ENCODE peak calls at places on chromosomes 16 and 17, in seven cellular contexts. C is neuronal stem cell, V is IMR-90, N is mesendoderm, E is H1, Y is mesenchymal stem cell, F is trophoblast cell. U is an unnamed sample.

GRCh38 chr17:57948555-57949420 is 6.4 kb downstream of the CUEDC1 start:
- DNase-seq in C (no peak), V (peak), N (peak), E (no peak), Y (peak), F (peak), U (no peak)

GRCh38 chr17:19991252-19991885 is 13.7 kb upstream of the AKAP10 start:
- DNase-seq in C (no peak), V (no peak), N (no peak), E (no peak), Y (no peak), F (no peak), U (no peak)

GRCh38 chr16:27097671-27098275 is 31.0 kb downstream of the C16orf82 start:
- DNase-seq in C (no peak), V (no peak), N (no peak), E (no peak), Y (peak), F (no peak), U (no peak)

GRCh38 chr16:66871840-66872239 is 8.5 kb upstream of the PDP2 start:
- DNase-seq in C (no peak), V (no peak), N (no peak), E (no peak), Y (no peak), F (no peak), U (no peak)

GRCh38 chr16:71474864-71475263 is 12.8 kb upstream of the ZNF23 start:
- DNase-seq in C (no peak), V (peak), N (no peak), E (no peak), Y (peak), F (peak), U (no peak)

GRCh38 chr17:29827179-29827578 is 102.8 kb downstream of the SSH2 start:
- DNase-seq in C (no peak), V (no peak), N (no peak), E (no peak), Y (no peak), F (no peak), U (no peak)

GRCh38 chr16:54397190-54397835 is 110.7 kb upstream of the IRX3 start:
- DNase-seq in C (no peak), V (no peak), N (no peak), E (no peak), Y (no peak), F (no peak), U (no peak)

GRCh38 chr17:83151442-83152220 is 72.2 kb downstream of the METRNL start:
- DNase-seq in C (no peak), V (peak), N (peak), E (no peak), Y (peak), F (peak), U (peak)

GRCh38 chr17:65551641-65552040 is 9.8 kb downstream of the AXIN2 start:
- DNase-seq in C (no peak), V (no peak), N (no peak), E (no peak), Y (no peak), F (no peak), U (no peak)

GRCh38 chr17:2347805-2348685 is 10.7 kb downstream of the SGSM2 start:
- DNase-seq in C (peak), V (peak), N (peak), E (peak), Y (peak), F (no peak), U (peak)

GRCh38 chr17:27845264-27846041 is 45.1 kb upstream of the NOS2 start:
- DNase-seq in C (no peak), V (no peak), N (no peak), E (no peak), Y (no peak), F (no peak), U (no peak)

GRCh38 chr17:66682293-66682692 is 152.6 kb upstream of the CACNG5 start:
- DNase-seq in C (no peak), V (no peak), N (no peak), E (no peak), Y (no peak), F (no peak), U (no peak)

GRCh38 chr17:66678061-66678460 is 156.9 kb upstream of the CACNG5 start:
- DNase-seq in C (no peak), V (no peak), N (no peak), E (no peak), Y (no peak), F (no peak), U (peak)

GRCh38 chr17:66677201-66677981 is 157.5 kb upstream of the CACNG5 start:
- DNase-seq in C (no peak), V (peak), N (no peak), E (no peak), Y (peak), F (peak), U (peak)

GRCh38 chr17:66678827-66679226 is 156.1 kb upstream of the CACNG5 start:
- DNase-seq in C (no peak), V (no peak), N (no peak), E (no peak), Y (no peak), F (no peak), U (no peak)

GRCh38 chr17:66679631-66680517 is 155.0 kb upstream of the CACNG5 start:
- DNase-seq in C (no peak), V (no peak), N (no peak), E (no peak), Y (no peak), F (no peak), U (no peak)
- H3K18ac ChIP-seq in C (no peak), V (no peak), N (no peak), E (no peak), Y (no peak), F (no peak), U (no peak)

GRCh38 chr16:21159281-21159951 is 942 bp downstream of the LDAF1 start:
- DNase-seq in C (peak), V (no peak), N (peak), E (no peak), Y (peak), F (peak), U (peak)

GRCh38 chr16:21160276-21160675 is 1.8 kb downstream of the LDAF1 start:
- DNase-seq in C (no peak), V (no peak), N (no peak), E (no peak), Y (no peak), F (no peak), U (no peak)

GRCh38 chr16:21156767-21157467 is 1.6 kb upstream of the LDAF1 start:
- DNase-seq in C (peak), V (peak), N (peak), E (no peak), Y (peak), F (peak), U (peak)

GRCh38 chr16:21157632-21158031 is 842 bp upstream of the LDAF1 start:
- DNase-seq in C (no peak), V (no peak), N (peak), E (no peak), Y (no peak), F (no peak), U (no peak)

DNA sequence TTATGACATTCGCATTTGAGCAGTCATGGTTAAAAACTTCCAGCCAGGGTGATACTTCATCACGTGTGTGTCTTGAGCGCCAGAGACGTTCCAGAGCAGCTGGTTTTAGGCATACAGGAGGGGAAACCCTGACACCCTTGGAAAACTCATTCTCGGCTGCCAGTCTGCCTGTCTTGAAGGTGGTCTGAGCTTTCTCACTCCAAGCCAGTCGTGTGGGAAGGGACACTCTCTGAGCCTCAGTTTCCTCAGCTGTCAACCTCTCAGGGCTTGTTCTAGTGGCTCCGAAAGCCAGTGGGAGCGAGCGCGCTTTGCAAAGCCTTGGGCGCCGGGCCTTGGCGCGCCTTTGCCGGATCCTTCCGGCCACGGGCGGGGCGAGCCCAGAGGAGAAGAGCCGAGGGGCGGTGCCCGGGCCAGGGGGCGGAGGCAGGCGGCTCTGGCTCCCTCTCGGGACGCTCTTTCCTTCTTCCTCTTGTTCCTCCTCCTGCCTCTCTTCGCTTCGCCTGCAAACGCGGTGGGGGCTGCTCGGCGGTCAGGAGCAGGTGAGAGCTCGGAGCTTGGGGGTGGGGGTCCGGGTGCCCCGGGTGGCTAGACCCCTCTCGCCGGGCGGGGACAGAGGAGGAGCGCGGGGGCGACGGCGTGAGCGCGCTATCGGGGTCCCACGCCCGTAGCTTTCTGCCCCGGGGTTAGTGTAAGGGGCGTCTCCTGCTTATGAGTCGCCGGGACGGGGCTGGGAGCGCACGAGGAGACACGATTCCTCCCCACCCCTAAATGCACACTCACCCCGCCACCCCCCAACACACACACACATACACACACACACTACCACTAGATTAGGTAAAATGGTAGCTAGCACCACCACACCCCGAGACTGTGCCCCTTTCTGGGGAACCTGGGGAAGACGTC is at the start of gene LDAF1:
- DNase-seq in C (peak), V (peak), N (peak), E (no peak), Y (peak), F (peak), U (peak)
- H2BK120ac ChIP-seq in C (peak), V (peak), N (no peak), E (no peak), Y (no peak), F (peak), U (no peak)

DNA sequence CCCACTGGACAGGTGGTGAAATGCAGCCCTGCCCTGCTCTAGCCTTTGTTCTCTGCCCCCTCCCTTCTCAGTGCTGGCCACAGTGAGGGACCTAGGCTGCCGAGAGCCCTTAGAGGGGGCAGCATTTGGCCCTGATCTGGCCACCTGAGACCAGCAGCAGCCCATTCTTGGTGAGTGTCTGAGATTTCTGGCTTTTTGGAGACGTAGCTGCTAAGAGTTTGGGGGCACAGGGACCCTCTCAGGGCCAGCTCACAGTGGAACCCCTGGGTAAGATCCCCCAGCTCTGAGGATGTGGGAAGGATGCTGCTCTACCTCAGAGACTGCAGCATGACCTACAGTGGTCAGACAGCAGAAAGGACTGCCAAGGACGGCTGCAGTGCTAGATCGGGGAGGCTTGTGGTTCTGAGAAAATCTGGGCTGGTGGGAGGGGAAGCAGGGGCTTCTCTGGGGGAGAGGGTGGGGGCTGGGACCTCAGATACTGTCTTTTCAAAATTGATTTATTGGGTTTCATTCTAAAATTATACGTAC is 13.3 kb downstream of the GRB7 start:
- DNase-seq in C (no peak), V (no peak), N (no peak), E (no peak), Y (no peak), F (no peak), U (peak)
- H3K18ac ChIP-seq in C (peak), V (no peak), N (no peak), E (no peak), Y (no peak), F (no peak), U (no peak)

GRCh38 chr17:60244656-60245055 is 94.9 kb downstream of the CA4 start:
- DNase-seq in C (no peak), V (no peak), N (no peak), E (no peak), Y (no peak), F (no peak), U (no peak)
- H2BK120ac ChIP-seq in C (no peak), V (no peak), N (no peak), E (no peak), Y (no peak), F (no peak), U (no peak)

GRCh38 chr16:6946802-6947201 is 385.8 kb upstream of the RBFOX1 start:
- DNase-seq in C (no peak), V (no peak), N (peak), E (no peak), Y (no peak), F (no peak), U (no peak)
- H3K18ac ChIP-seq in C (no peak), V (no peak), N (no peak), E (no peak), Y (no peak), F (no peak), U (no peak)

DNA sequence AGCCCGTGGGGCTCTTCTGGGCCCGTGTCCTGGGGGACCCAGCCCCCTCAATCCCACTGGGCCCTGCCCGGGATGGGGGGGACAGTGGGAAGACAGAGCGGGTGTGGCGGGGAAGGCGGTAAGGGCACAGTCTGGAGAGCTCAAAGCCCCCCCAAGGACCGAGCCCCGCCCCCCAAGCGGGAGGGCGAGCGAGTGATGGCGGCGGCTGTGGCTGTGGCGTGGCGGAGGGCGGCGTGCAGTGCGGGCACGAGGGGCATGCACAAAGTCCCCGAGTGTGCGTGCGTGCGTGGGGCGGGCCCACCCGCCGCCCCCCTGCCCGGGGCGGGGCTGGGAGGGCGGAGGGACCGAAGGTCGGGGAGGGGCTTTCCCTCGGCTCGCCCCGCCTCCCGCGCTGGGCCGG is 3.6 kb upstream of the WDR24 start:
- DNase-seq in C (no peak), V (no peak), N (no peak), E (no peak), Y (no peak), F (no peak), U (no peak)
- H2BK120ac ChIP-seq in C (no peak), V (no peak), N (no peak), E (no peak), Y (no peak), F (no peak), U (no peak)

GRCh38 chr17:52388941-52389340 is 230.4 kb upstream of the CA10 start:
- DNase-seq in C (no peak), V (no peak), N (no peak), E (no peak), Y (no peak), F (no peak), U (no peak)
- H3K18ac ChIP-seq in C (no peak), V (no peak), N (no peak), E (no peak), Y (no peak), F (no peak), U (no peak)

DNA sequence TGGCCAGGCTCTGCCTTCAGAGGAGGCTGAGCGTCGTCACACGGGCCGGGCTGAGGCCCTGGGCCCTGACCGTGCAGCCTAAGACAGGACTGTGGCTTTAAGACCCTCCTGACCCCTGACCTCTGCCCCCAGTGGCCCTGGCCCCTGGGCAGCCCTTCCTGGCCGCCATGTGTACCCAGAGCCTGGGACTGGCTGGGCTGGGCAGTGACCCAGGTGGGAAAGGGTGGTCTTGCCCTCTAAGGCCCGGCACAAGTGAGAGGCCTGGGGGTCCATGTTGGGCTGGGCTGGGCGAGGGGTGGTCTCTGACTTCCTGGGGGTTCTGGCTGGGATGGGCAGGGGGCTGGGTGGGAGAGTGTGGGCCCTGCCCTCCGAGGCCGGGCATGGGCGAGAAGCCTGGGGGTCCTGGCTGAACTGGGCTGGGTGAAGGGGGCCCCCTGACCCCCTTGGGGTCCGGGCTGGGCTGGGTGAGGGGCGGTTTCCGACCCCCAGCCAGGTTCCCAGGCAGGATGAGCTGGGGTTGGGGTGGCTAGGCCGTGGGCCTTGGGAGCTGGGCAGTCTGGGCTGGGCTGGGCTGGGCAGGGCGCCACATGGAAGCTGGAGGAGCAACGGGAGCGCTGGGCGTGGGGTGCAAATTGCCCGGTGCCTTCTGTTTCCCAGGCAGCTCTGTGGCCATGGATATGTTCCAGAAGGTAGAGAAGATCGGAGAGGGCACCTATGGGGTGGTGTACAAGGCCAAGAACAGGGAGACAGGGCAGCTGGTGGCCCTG is at the start of gene CDK3:
- DNase-seq in C (no peak), V (no peak), N (no peak), E (no peak), Y (no peak), F (no peak), U (no peak)
- H2BK120ac ChIP-seq in C (peak), V (no peak), N (no peak), E (no peak), Y (no peak), F (peak), U (no peak)

GRCh38 chr16:85136705-85137322 is 24.5 kb upstream of the CIBAR2 start:
- DNase-seq in C (no peak), V (no peak), N (peak), E (no peak), Y (peak), F (no peak), U (no peak)

GRCh38 chr16:85138073-85138824 is 26.0 kb upstream of the CIBAR2 start:
- DNase-seq in C (no peak), V (no peak), N (no peak), E (no peak), Y (no peak), F (no peak), U (no peak)

GRCh38 chr16:85137323-85138072 is 25.2 kb upstream of the CIBAR2 start:
- DNase-seq in C (no peak), V (peak), N (no peak), E (no peak), Y (peak), F (peak), U (no peak)

GRCh38 chr16:85134794-85135153 is 22.5 kb upstream of the CIBAR2 start:
- DNase-seq in C (no peak), V (no peak), N (no peak), E (no peak), Y (no peak), F (no peak), U (no peak)

GRCh38 chr16:85136213-85136704 is 24.0 kb upstream of the CIBAR2 start:
- DNase-seq in C (no peak), V (no peak), N (no peak), E (no peak), Y (peak), F (no peak), U (no peak)
- H3K18ac ChIP-seq in C (peak), V (peak), N (no peak), E (no peak), Y (peak), F (no peak), U (no peak)

GRCh38 chr16:30355144-30355953 is at the start of gene CD2BP2:
- DNase-seq in C (peak), V (peak), N (peak), E (peak), Y (peak), F (peak), U (peak)
- H2BK120ac ChIP-seq in C (peak), V (peak), N (no peak), E (peak), Y (peak), F (peak), U (peak)